ENCODE peak calls at places on chromosomes 1 and 21, in six cellular contexts. D is mucosa of descending colon; J is body of pancreas; L is colonic mucosa; O is CD8-positive, alpha-beta memory T cell; K is A673. S is an unnamed sample.

GRCh38 chr1:172533511-172534116 is 664 bp downstream of the SUCO start:
- DNase-seq in D (peak; percentile 38), J (peak; percentile 25), L (peak; percentile 44), O (peak; percentile 55), K (peak; percentile 53), S (peak; percentile 40)

GRCh38 chr21:32727478-32727727 is 410 bp downstream of the SYNJ1 start:
- DNase-seq in D (no peak), J (no peak), L (no peak), O (no peak), K (no peak), S (no peak)

GRCh38 chr1:93702102-93702827 is 20.6 kb upstream of the BCAR3 start:
- DNase-seq in D (no peak), J (no peak), L (no peak), O (no peak), K (no peak), S (no peak)

GRCh38 chr1:151831605-151832004 is at the start of gene RORC:
- DNase-seq in D (peak; percentile 84), J (peak; percentile 92), L (peak; percentile 83), O (no peak), K (no peak), S (no peak)

GRCh38 chr1:182198006-182198605 is 136.6 kb upstream of the ZNF648 start:
- DNase-seq in D (no peak), J (no peak), L (no peak), O (no peak), K (no peak), S (no peak)

GRCh38 chr1:246214708-246215504 is 292.2 kb downstream of the SMYD3 start:
- DNase-seq in D (no peak), J (peak; percentile 69), L (peak; percentile 32), O (no peak), K (peak; percentile 44), S (no peak)

GRCh38 chr1:8718878-8719361 is 98.5 kb downstream of the RERE start:
- DNase-seq in D (no peak), J (no peak), L (no peak), O (no peak), K (peak; percentile 44), S (no peak)

GRCh38 chr1:47738560-47739182 is 258.5 kb downstream of the TRABD2B start:
- DNase-seq in D (peak; percentile 74), J (peak; percentile 51), L (peak; percentile 59), O (no peak), K (peak; percentile 61), S (no peak)

GRCh38 chr1:222463059-222463730 is 84.7 kb downstream of the HHIPL2 start:
- DNase-seq in D (no peak), J (no peak), L (no peak), O (no peak), K (no peak), S (no peak)

GRCh38 chr21:42384999-42385398 is 10.9 kb downstream of the TMPRSS3 start:
- DNase-seq in D (peak; percentile 62), J (no peak), L (peak; percentile 89), O (no peak), K (no peak), S (no peak)

GRCh38 chr1:93635614-93636543 is 45.8 kb downstream of the BCAR3 start:
- DNase-seq in D (no peak), J (no peak), L (no peak), O (no peak), K (no peak), S (no peak)

GRCh38 chr1:230365723-230366307 is 60.3 kb downstream of the PGBD5 start:
- DNase-seq in D (no peak), J (no peak), L (no peak), O (no peak), K (no peak), S (no peak)

GRCh38 chr21:16534408-16535099 is 804.8 kb downstream of the USP25 start:
- DNase-seq in D (no peak), J (peak; percentile 64), L (peak; percentile 27), O (no peak), K (peak; percentile 9), S (peak; percentile 84)

GRCh38 chr1:10679521-10680220 is 116.8 kb downstream of the CASZ1 start:
- DNase-seq in D (no peak), J (peak; percentile 68), L (peak; percentile 69), O (no peak), K (peak; percentile 91), S (no peak)

GRCh38 chr1:151235235-151235634 is 19.3 kb upstream of the PSMD4 start:
- DNase-seq in D (no peak), J (no peak), L (no peak), O (no peak), K (no peak), S (no peak)

GRCh38 chr21:28993293-28993629 is 584 bp upstream of the LTN1 start:
- DNase-seq in D (no peak), J (no peak), L (no peak), O (no peak), K (no peak), S (no peak)

GRCh38 chr21:38995071-38995669 is 188.1 kb downstream of the PSMG1 start:
- DNase-seq in D (no peak), J (no peak), L (no peak), O (no peak), K (no peak), S (no peak)

GRCh38 chr1:214857716-214858115 is 224.8 kb upstream of the KCNK2 start:
- DNase-seq in D (no peak), J (no peak), L (no peak), O (no peak), K (no peak), S (no peak)

GRCh38 chr1:200738348-200738732 is 353 bp upstream of the CAMSAP2 start:
- DNase-seq in D (no peak), J (no peak), L (no peak), O (no peak), K (no peak), S (no peak)

GRCh38 chr1:71031426-71031825 is 16.2 kb downstream of the PTGER3 start:
- DNase-seq in D (no peak), J (no peak), L (no peak), O (no peak), K (no peak), S (no peak)

GRCh38 chr1:97893844-97894243 is 27.0 kb downstream of the DPYD start:
- DNase-seq in D (no peak), J (no peak), L (no peak), O (no peak), K (no peak), S (no peak)

GRCh38 chr1:48772221-48772620 is 4.5 kb downstream of the BEND5 start:
- DNase-seq in D (no peak), J (peak; percentile 32), L (peak; percentile 26), O (no peak), K (no peak), S (no peak)

GRCh38 chr1:164575356-164575755 is 16.4 kb downstream of the PBX1 start:
- DNase-seq in D (no peak), J (no peak), L (no peak), O (no peak), K (no peak), S (no peak)

GRCh38 chr1:226128487-226129075 is 58.0 kb downstream of the ACBD3 start:
- DNase-seq in D (no peak), J (no peak), L (no peak), O (no peak), K (no peak), S (no peak)

GRCh38 chr1:56577859-56578663 is 1.3 kb downstream of the PLPP3 start:
- DNase-seq in D (peak; percentile 78), J (peak; percentile 78), L (peak; percentile 74), O (no peak), K (peak; percentile 52), S (peak; percentile 57)

GRCh38 chr1:228210076-228210651 is 2.3 kb downstream of the OBSCN start:
- DNase-seq in D (no peak), J (no peak), L (no peak), O (no peak), K (no peak), S (no peak)

GRCh38 chr1:64854674-64855073 is 109.8 kb downstream of the RAVER2 start:
- DNase-seq in D (no peak), J (no peak), L (no peak), O (no peak), K (no peak), S (no peak)

GRCh38 chr1:240193699-240194098 is 102.0 kb downstream of the FMN2 start:
- DNase-seq in D (no peak), J (no peak), L (no peak), O (no peak), K (no peak), S (no peak)

GRCh38 chr1:25616080-25616931 is at the start of gene MAN1C1:
- DNase-seq in D (peak; percentile 89), J (peak; percentile 87), L (peak; percentile 84), O (peak; percentile 87), K (peak; percentile 79), S (peak; percentile 92)

GRCh38 chr1:167438171-167439138 is 79.9 kb downstream of the CD247 start:
- DNase-seq in D (no peak), J (no peak), L (peak; percentile 17), O (peak; percentile 53), K (no peak), S (no peak)

GRCh38 chr1:233386336-233386735 is 58.8 kb downstream of the MAP3K21 start:
- DNase-seq in D (no peak), J (no peak), L (no peak), O (no peak), K (no peak), S (no peak)

GRCh38 chr1:76109901-76110560 is 35.5 kb downstream of the ST6GALNAC3 start:
- DNase-seq in D (no peak), J (no peak), L (no peak), O (no peak), K (no peak), S (no peak)

GRCh38 chr1:220681220-220681847 is 8.8 kb upstream of the C1orf115 start:
- DNase-seq in D (no peak), J (no peak), L (no peak), O (no peak), K (no peak), S (no peak)
- H3K36me3 ChIP-seq in D (no peaks in the 10 kb centered on the region), J (no peaks in the 10 kb centered on the region), L (no peaks in the 10 kb centered on the region), O (no peaks in the 10 kb centered on the region), K (no peaks in the 10 kb centered on the region), S (no peaks in the 10 kb centered on the region)

GRCh38 chr1:244840219-244840794 is 4.8 kb downstream of the COX20 start:
- DNase-seq in D (no peak), J (no peak), L (no peak), O (no peak), K (no peak), S (no peak)
- H3K36me3 ChIP-seq in D (peaks cover 2% of the 10 kb centered on the region), J (peaks cover 5% of the 10 kb centered on the region), L (peaks cover 14% of the 10 kb centered on the region), O (peaks cover 23% of the 10 kb centered on the region), K (peaks cover 61% of the 10 kb centered on the region), S (no peaks in the 10 kb centered on the region)

DNA sequence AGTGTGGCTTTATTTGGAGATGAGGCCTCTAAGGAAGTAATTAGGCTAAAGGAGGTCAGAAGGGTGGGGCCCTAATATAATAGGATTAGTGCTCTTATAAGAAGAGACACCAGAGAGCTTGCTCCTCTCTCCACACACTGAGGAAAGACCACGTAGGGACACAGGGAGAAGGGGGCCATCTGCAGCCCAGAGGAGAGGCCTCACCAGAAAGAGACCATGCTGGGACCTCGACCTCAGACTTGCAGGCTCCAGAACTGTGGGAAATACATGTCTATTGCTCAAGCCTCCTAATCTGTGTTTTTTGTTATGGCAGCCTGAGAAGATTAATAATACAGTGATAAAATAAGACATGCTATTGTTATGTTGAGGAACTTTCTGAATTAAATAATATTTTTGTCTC is 8.3 kb downstream of the RCAN1 start:
- DNase-seq in D (no peak), J (no peak), L (no peak), O (no peak), K (no peak), S (no peak)
- H3K36me3 ChIP-seq in D (no peaks in the 10 kb centered on the region), J (no peaks in the 10 kb centered on the region), L (no peaks in the 10 kb centered on the region), O (no peaks in the 10 kb centered on the region), K (no peaks in the 10 kb centered on the region), S (no peaks in the 10 kb centered on the region)

GRCh38 chr21:19878133-19878532 is 1120.1 kb upstream of the NCAM2 start:
- DNase-seq in D (no peak), J (no peak), L (no peak), O (no peak), K (no peak), S (no peak)
- H3K36me3 ChIP-seq in D (no peaks in the 10 kb centered on the region), J (no peaks in the 10 kb centered on the region), L (no peaks in the 10 kb centered on the region), O (no peaks in the 10 kb centered on the region), K (no peaks in the 10 kb centered on the region), S (no peaks in the 10 kb centered on the region)

S was measured in ovary.